ENCODE peak calls at places on chromosome 4, in ten cellular contexts. H is GM23248, G is sciatic nerve, X is NCI-H2227 treated with DMSO at 0.1 percent for 48 hours, M is NCI-H345, Q is nephron progenitor cell, W is upper lobe of right lung, F is IMR-90, V is GM20000, Y is fibroblast of pulmonary artery. Z is an unnamed sample.

GRCh38 chr4:152454398-152455011 is 81.4 kb downstream of the FBXW7 start:
- DNase-seq in H (peak; percentile 70), G (no peak), X (peak; percentile 2), M (no peak), Q (no peak), W (no peak), F (peak; percentile 46), V (peak; percentile 17), Y (peak; percentile 59), Z (peak; percentile 82)

GRCh38 chr4:10082459-10083272 is 33.9 kb downstream of the WDR1 start:
- DNase-seq in H (no peak), G (peak; percentile 47), X (no peak), M (no peak), Q (no peak), W (peak; percentile 49), F (no peak), V (no peak), Y (no peak), Z (no peak)

GRCh38 chr4:38982356-38983095 is 49.7 kb downstream of the TMEM156 start:
- DNase-seq in H (peak; percentile 85), G (no peak), X (no peak), M (no peak), Q (no peak), W (no peak), F (no peak), V (no peak), Y (peak; percentile 30), Z (no peak)

GRCh38 chr4:31022702-31023101 is 302.5 kb downstream of the PCDH7 start:
- DNase-seq in H (no peak), G (no peak), X (no peak), M (no peak), Q (no peak), W (no peak), F (no peak), V (no peak), Y (no peak), Z (no peak)

GRCh38 chr4:118888666-118889312 is at the start of gene SYNPO2:
- DNase-seq in H (peak; percentile 95), G (peak; percentile 88), X (peak; percentile 83), M (no peak), Q (peak; percentile 77), W (peak; percentile 75), F (peak; percentile 87), V (peak; percentile 34), Y (peak; percentile 92), Z (peak; percentile 74)

GRCh38 chr4:21067351-21067750 is 367.1 kb downstream of the PACRGL start:
- DNase-seq in H (no peak), G (no peak), X (no peak), M (no peak), Q (no peak), W (no peak), F (no peak), V (no peak), Y (no peak), Z (no peak)

GRCh38 chr4:126851391-126851790 is 781.4 kb upstream of the INTU start:
- DNase-seq in H (peak; percentile 31), G (no peak), X (no peak), M (no peak), Q (no peak), W (no peak), F (peak; percentile 17), V (no peak), Y (no peak), Z (no peak)

GRCh38 chr4:149795256-149795655 is 20.4 kb downstream of the IQCM start:
- DNase-seq in H (no peak), G (no peak), X (no peak), M (no peak), Q (no peak), W (peak; percentile 22), F (no peak), V (no peak), Y (no peak), Z (no peak)

GRCh38 chr4:126794363-126794762 is 838.4 kb upstream of the INTU start:
- DNase-seq in H (peak; percentile 28), G (no peak), X (peak; percentile 28), M (no peak), Q (no peak), W (no peak), F (peak; percentile 68), V (no peak), Y (peak; percentile 20), Z (no peak)

GRCh38 chr4:73055241-73055897 is 14.1 kb downstream of the COX18 start:
- DNase-seq in H (no peak), G (no peak), X (no peak), M (no peak), Q (no peak), W (no peak), F (peak; percentile 13), V (peak; percentile 20), Y (no peak), Z (no peak)

GRCh38 chr4:182884046-182884445 is 33.1 kb downstream of the DCTD start:
- DNase-seq in H (no peak), G (no peak), X (no peak), M (no peak), Q (no peak), W (no peak), F (no peak), V (no peak), Y (no peak), Z (no peak)

GRCh38 chr4:139918994-139919393 is 235.0 kb downstream of the MAML3 start:
- DNase-seq in H (peak; percentile 24), G (no peak), X (no peak), M (no peak), Q (no peak), W (no peak), F (no peak), V (no peak), Y (no peak), Z (no peak)

GRCh38 chr4:77355731-77356130 is 198.7 kb downstream of the CCNG2 start:
- DNase-seq in H (no peak), G (no peak), X (no peak), M (no peak), Q (no peak), W (no peak), F (no peak), V (no peak), Y (no peak), Z (peak; percentile 10)

GRCh38 chr4:20075479-20075878 is 176.2 kb upstream of the SLIT2 start:
- DNase-seq in H (peak; percentile 43), G (no peak), X (no peak), M (no peak), Q (no peak), W (no peak), F (peak; percentile 1), V (no peak), Y (peak; percentile 18), Z (no peak)

GRCh38 chr4:153611679-153612078 is 72.4 kb upstream of the TLR2 start:
- DNase-seq in H (peak; percentile 12), G (no peak), X (no peak), M (no peak), Q (no peak), W (no peak), F (peak; percentile 68), V (no peak), Y (peak; percentile 58), Z (no peak)

GRCh38 chr4:121256887-121257426 is 92.8 kb upstream of the TNIP3 start:
- DNase-seq in H (no peak), G (no peak), X (no peak), M (no peak), Q (no peak), W (no peak), F (no peak), V (no peak), Y (no peak), Z (no peak)

GRCh38 chr4:111450867-111451266 is 694.4 kb upstream of the FAM241A start:
- DNase-seq in H (peak; percentile 15), G (no peak), X (no peak), M (no peak), Q (no peak), W (no peak), F (peak; percentile 41), V (no peak), Y (no peak), Z (no peak)

GRCh38 chr4:118279328-118279727 is 73.5 kb downstream of the PRSS12 start:
- DNase-seq in H (no peak), G (no peak), X (no peak), M (no peak), Q (no peak), W (no peak), F (no peak), V (no peak), Y (no peak), Z (peak; percentile 53)

GRCh38 chr4:158065176-158065575 is 107.6 kb downstream of the GASK1B start:
- DNase-seq in H (no peak), G (no peak), X (no peak), M (no peak), Q (no peak), W (no peak), F (no peak), V (no peak), Y (no peak), Z (no peak)

GRCh38 chr4:154807042-154807630 is 26.1 kb downstream of the RBM46 start:
- DNase-seq in H (peak; percentile 60), G (no peak), X (peak; percentile 1), M (no peak), Q (no peak), W (no peak), F (peak; percentile 54), V (no peak), Y (peak; percentile 72), Z (peak; percentile 85)

GRCh38 chr4:137390141-137390540 is 142.2 kb downstream of the PCDH18 start:
- DNase-seq in H (peak; percentile 45), G (no peak), X (no peak), M (no peak), Q (no peak), W (no peak), F (peak; percentile 57), V (no peak), Y (peak; percentile 60), Z (peak; percentile 34)

GRCh38 chr4:86891785-86892638 is at the start of gene C4orf36:
- DNase-seq in H (peak; percentile 69), G (peak; percentile 81), X (peak; percentile 46), M (peak; percentile 68), Q (peak; percentile 74), W (peak; percentile 92), F (peak; percentile 18), V (peak; percentile 61), Y (peak; percentile 41), Z (peak; percentile 83)

GRCh38 chr4:116585240-116585639 is 500.1 kb downstream of the TRAM1L1 start:
- DNase-seq in H (no peak), G (no peak), X (no peak), M (no peak), Q (no peak), W (no peak), F (no peak), V (no peak), Y (no peak), Z (no peak)

GRCh38 chr4:39820186-39820585 is 122.2 kb downstream of the UBE2K start:
- DNase-seq in H (no peak), G (no peak), X (no peak), M (no peak), Q (no peak), W (no peak), F (no peak), V (no peak), Y (no peak), Z (no peak)

GRCh38 chr4:5563856-5564255 is 144.5 kb downstream of the EVC2 start:
- DNase-seq in H (no peak), G (no peak), X (no peak), M (no peak), Q (no peak), W (no peak), F (no peak), V (no peak), Y (no peak), Z (no peak)

Z was measured in OCI-M1.